ENCODE peak calls at places on chromosome 6, in six cellular contexts. One of them, this sample, is unnamed.

GRCh38 chr6:43836507-43836906 is 66.5 kb downstream of the VEGFA start:
- DNase-seq in HCT116: no peak
- DNase-seq in HepG2: no peak
- DNase-seq in K562: peak; percentile 77
- DNase-seq in H1: no peak
- DNase-seq in GM12878: no peak
- DNase-seq in this sample: no peak

GRCh38 chr6:6725120-6725833 is 136.8 kb downstream of the LY86 start:
- DNase-seq in HCT116: no peak
- DNase-seq in HepG2: no peak
- DNase-seq in K562: no peak
- DNase-seq in H1: peak; percentile 78
- DNase-seq in GM12878: no peak
- DNase-seq in this sample: no peak

GRCh38 chr6:153146413-153146812 is 15.3 kb upstream of the RGS17 start:
- DNase-seq in HCT116: no peak
- DNase-seq in HepG2: no peak
- DNase-seq in K562: no peak
- DNase-seq in H1: no peak
- DNase-seq in GM12878: no peak
- DNase-seq in this sample: no peak

GRCh38 chr6:159097256-159097655 is 52.5 kb upstream of the TAGAP start:
- DNase-seq in HCT116: no peak
- DNase-seq in HepG2: no peak
- DNase-seq in K562: no peak
- DNase-seq in H1: no peak
- DNase-seq in GM12878: no peak
- DNase-seq in this sample: no peak

GRCh38 chr6:169376458-169376857 is 122.8 kb upstream of the THBS2 start:
- DNase-seq in HCT116: no peak
- DNase-seq in HepG2: no peak
- DNase-seq in K562: no peak
- DNase-seq in H1: no peak
- DNase-seq in GM12878: no peak
- DNase-seq in this sample: no peak

GRCh38 chr6:105740946-105741605 is 338.2 kb upstream of the PREP start:
- DNase-seq in HCT116: no peak
- DNase-seq in HepG2: no peak
- DNase-seq in K562: peak; percentile 17
- DNase-seq in H1: no peak
- DNase-seq in GM12878: no peak
- DNase-seq in this sample: no peak

GRCh38 chr6:42313038-42313437 is 95.4 kb upstream of the MRPS10 start:
- DNase-seq in HCT116: no peak
- DNase-seq in HepG2: no peak
- DNase-seq in K562: no peak
- DNase-seq in H1: no peak
- DNase-seq in GM12878: no peak
- DNase-seq in this sample: no peak

GRCh38 chr6:158565482-158566040 is 5.7 kb downstream of the TMEM181 start:
- DNase-seq in HCT116: no peak
- DNase-seq in HepG2: no peak
- DNase-seq in K562: no peak
- DNase-seq in H1: no peak
- DNase-seq in GM12878: no peak
- DNase-seq in this sample: no peak

GRCh38 chr6:119881416-119881815 is 531.9 kb upstream of the MAN1A1 start:
- DNase-seq in HCT116: no peak
- DNase-seq in HepG2: no peak
- DNase-seq in K562: no peak
- DNase-seq in H1: no peak
- DNase-seq in GM12878: no peak
- DNase-seq in this sample: no peak

GRCh38 chr6:111737065-111737521 is 131.4 kb upstream of the TRAF3IP2 start:
- DNase-seq in HCT116: no peak
- DNase-seq in HepG2: peak; percentile 41
- DNase-seq in K562: no peak
- DNase-seq in H1: no peak
- DNase-seq in GM12878: no peak
- DNase-seq in this sample: no peak

GRCh38 chr6:153024401-153025017 is 22.0 kb upstream of the MTRF1L start:
- DNase-seq in HCT116: peak; percentile 51
- DNase-seq in HepG2: peak; percentile 75
- DNase-seq in K562: peak; percentile 67
- DNase-seq in H1: peak; percentile 54
- DNase-seq in GM12878: peak; percentile 45
- DNase-seq in this sample: no peak

GRCh38 chr6:33904050-33904827 is 100.4 kb upstream of the MLN start:
- DNase-seq in HCT116: no peak
- DNase-seq in HepG2: no peak
- DNase-seq in K562: peak; percentile 86
- DNase-seq in H1: no peak
- DNase-seq in GM12878: peak; percentile 79
- DNase-seq in this sample: peak; percentile 5

GRCh38 chr6:156513504-156513903 is 263.7 kb upstream of the ARID1B start:
- DNase-seq in HCT116: no peak
- DNase-seq in HepG2: no peak
- DNase-seq in K562: no peak
- DNase-seq in H1: no peak
- DNase-seq in GM12878: no peak
- DNase-seq in this sample: no peak

GRCh38 chr6:166351715-166352285 is 9.5 kb upstream of the SFT2D1 start:
- DNase-seq in HCT116: no peak
- DNase-seq in HepG2: peak; percentile 21
- DNase-seq in K562: peak; percentile 75
- DNase-seq in H1: no peak
- DNase-seq in GM12878: peak; percentile 75
- DNase-seq in this sample: no peak

GRCh38 chr6:22877946-22878705 is 308.8 kb downstream of the HDGFL1 start:
- DNase-seq in HCT116: no peak
- DNase-seq in HepG2: no peak
- DNase-seq in K562: no peak
- DNase-seq in H1: no peak
- DNase-seq in GM12878: no peak
- DNase-seq in this sample: peak; percentile 48
- TF ChIP-seq ZNF274 in HCT116: no peak
- TF ChIP-seq ZNF274 in HepG2: no peak
- TF ChIP-seq ZNF274 in K562: no peak
- TF ChIP-seq ZNF274 in H1: no peak
- TF ChIP-seq ZNF274 in GM12878: no peak
- TF ChIP-seq ZNF274 in this sample: no peak

GRCh38 chr6:125807293-125807692 is 16.5 kb downstream of the NCOA7 start:
- DNase-seq in HCT116: no peak
- DNase-seq in HepG2: no peak
- DNase-seq in K562: no peak
- DNase-seq in H1: no peak
- DNase-seq in GM12878: no peak
- DNase-seq in this sample: no peak
- H3K4me1 ChIP-seq in HCT116: peaks cover 3% of the 10 kb centered on the region
- H3K4me1 ChIP-seq in HepG2: peaks cover 7% of the 10 kb centered on the region
- H3K4me1 ChIP-seq in K562: peaks cover 7% of the 10 kb centered on the region
- H3K4me1 ChIP-seq in H1: no peaks in the 10 kb centered on the region
- H3K4me1 ChIP-seq in GM12878: peaks cover 85% of the 10 kb centered on the region
- H3K4me1 ChIP-seq in this sample: no peaks in the 10 kb centered on the region

DNA sequence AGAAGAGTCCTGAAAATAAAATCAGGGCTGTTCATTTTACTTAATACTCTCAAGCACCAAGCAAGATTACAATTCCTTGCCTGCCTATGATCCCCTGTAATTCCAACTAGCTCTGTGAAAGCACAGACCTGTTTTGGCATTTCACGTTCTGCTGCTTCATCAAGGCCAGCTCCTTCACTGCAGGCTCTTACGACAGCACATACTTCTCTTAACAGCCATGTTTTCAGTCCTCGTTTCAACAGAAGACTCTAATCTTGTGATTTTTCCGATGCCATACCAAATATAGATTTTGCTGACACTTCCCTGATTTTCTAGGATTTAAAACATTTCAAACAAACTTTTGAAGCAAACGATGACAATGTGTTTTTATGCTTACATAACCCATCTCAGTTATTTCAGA is 616.4 kb upstream of the CITED2 start:
- DNase-seq in HCT116: no peak
- DNase-seq in HepG2: no peak
- DNase-seq in K562: no peak
- DNase-seq in H1: no peak
- DNase-seq in GM12878: no peak
- DNase-seq in this sample: no peak
- TF ChIP-seq ZNF274 in HCT116: no peak
- TF ChIP-seq ZNF274 in HepG2: no peak
- TF ChIP-seq ZNF274 in K562: no peak
- TF ChIP-seq ZNF274 in H1: no peak
- TF ChIP-seq ZNF274 in GM12878: no peak
- TF ChIP-seq ZNF274 in this sample: no peak

DNA sequence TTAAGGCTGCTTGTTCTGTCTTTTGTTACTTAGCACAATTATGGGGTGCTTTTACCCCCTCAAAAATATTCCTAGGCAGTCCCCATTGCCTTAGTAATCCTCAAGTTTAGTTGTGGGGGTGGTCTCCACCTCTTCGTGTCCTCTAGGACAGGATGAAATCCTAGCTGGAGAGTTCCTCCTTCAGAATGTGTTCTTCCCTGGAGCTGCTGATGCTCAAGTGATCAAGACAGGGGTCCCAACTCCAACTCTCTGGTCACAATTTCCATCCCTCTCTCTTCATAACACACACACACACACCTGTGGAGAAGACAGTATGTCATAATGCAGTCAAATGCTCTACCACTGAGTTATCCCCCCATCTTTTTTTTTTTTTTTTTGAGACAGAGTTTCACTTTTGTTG is 280.7 kb downstream of the UST start:
- DNase-seq in HCT116: no peak
- DNase-seq in HepG2: no peak
- DNase-seq in K562: no peak
- DNase-seq in H1: no peak
- DNase-seq in GM12878: no peak
- DNase-seq in this sample: no peak
- H3K4me1 ChIP-seq in HCT116: peaks cover 16% of the 10 kb centered on the region
- H3K4me1 ChIP-seq in HepG2: peaks cover 33% of the 10 kb centered on the region
- H3K4me1 ChIP-seq in K562: peaks cover 3% of the 10 kb centered on the region
- H3K4me1 ChIP-seq in H1: no peaks in the 10 kb centered on the region
- H3K4me1 ChIP-seq in GM12878: peaks cover 4% of the 10 kb centered on the region
- H3K4me1 ChIP-seq in this sample: peaks cover 2% of the 10 kb centered on the region

DNA sequence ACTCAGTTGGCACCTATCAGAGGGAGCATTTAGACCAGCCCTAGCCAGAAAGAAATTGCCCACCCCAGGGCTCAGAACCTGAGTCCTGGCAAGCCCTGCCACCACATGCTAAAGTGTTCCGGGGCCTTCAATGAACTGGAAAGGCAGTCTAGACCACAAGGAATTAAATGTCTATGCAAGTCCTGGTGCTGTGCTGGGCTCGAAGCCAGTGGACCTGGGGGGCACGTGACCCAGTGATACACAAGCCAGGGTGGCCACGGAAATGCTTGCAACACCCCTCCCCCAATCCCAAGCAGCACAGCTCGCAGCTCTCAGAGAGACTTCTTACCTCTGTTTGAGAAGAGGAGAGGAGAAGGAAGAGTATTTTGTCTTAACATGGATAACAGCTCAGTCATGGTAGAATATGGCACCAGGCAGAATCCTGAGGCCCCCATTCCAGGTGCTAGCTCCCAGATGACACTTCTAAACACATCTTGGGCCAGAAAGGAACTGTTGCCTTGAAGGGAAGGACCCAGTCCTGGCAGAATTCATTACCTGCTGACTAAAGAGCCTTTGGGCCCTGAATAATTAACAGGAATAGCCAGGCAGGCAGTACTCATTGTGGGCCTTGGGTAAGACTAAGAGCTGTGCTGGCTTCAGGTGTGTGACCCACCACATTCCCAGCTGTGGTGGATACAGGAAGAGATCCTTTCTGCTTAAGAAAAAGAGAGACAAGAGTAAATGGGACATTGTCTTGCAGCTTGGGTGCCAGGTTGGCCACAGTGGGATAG is 111.3 kb downstream of the BTBD9 start:
- DNase-seq in HCT116: no peak
- DNase-seq in HepG2: no peak
- DNase-seq in K562: no peak
- DNase-seq in H1: no peak
- DNase-seq in GM12878: no peak
- DNase-seq in this sample: no peak
- TF ChIP-seq ZNF274 in HCT116: no peak
- TF ChIP-seq ZNF274 in HepG2: no peak
- TF ChIP-seq ZNF274 in K562: no peak
- TF ChIP-seq ZNF274 in H1: no peak
- TF ChIP-seq ZNF274 in GM12878: no peak
- TF ChIP-seq ZNF274 in this sample: no peak

GRCh38 chr6:163341224-163341623 is 73.3 kb upstream of the QKI start:
- DNase-seq in HCT116: no peak
- DNase-seq in HepG2: no peak
- DNase-seq in K562: no peak
- DNase-seq in H1: no peak
- DNase-seq in GM12878: no peak
- DNase-seq in this sample: no peak

GRCh38 chr6:163340201-163340887 is 74.2 kb upstream of the QKI start:
- DNase-seq in HCT116: no peak
- DNase-seq in HepG2: no peak
- DNase-seq in K562: peak; percentile 33
- DNase-seq in H1: no peak
- DNase-seq in GM12878: no peak
- DNase-seq in this sample: no peak

GRCh38 chr6:163342571-163343539 is 71.7 kb upstream of the QKI start:
- DNase-seq in HCT116: no peak
- DNase-seq in HepG2: no peak
- DNase-seq in K562: no peak
- DNase-seq in H1: no peak
- DNase-seq in GM12878: no peak
- DNase-seq in this sample: no peak

GRCh38 chr6:163343609-163344008 is 70.9 kb upstream of the QKI start:
- DNase-seq in HCT116: no peak
- DNase-seq in HepG2: no peak
- DNase-seq in K562: no peak
- DNase-seq in H1: no peak
- DNase-seq in GM12878: no peak
- DNase-seq in this sample: no peak

GRCh38 chr6:163341671-163342070 is 72.8 kb upstream of the QKI start:
- DNase-seq in HCT116: no peak
- DNase-seq in HepG2: no peak
- DNase-seq in K562: no peak
- DNase-seq in H1: no peak
- DNase-seq in GM12878: no peak
- DNase-seq in this sample: no peak
- H3K4me1 ChIP-seq in HCT116: peaks cover 6% of the 10 kb centered on the region
- H3K4me1 ChIP-seq in HepG2: no peaks in the 10 kb centered on the region
- H3K4me1 ChIP-seq in K562: peaks cover 9% of the 10 kb centered on the region
- H3K4me1 ChIP-seq in H1: peaks cover 13% of the 10 kb centered on the region
- H3K4me1 ChIP-seq in GM12878: no peaks in the 10 kb centered on the region
- H3K4me1 ChIP-seq in this sample: peaks cover 17% of the 10 kb centered on the region

DNA sequence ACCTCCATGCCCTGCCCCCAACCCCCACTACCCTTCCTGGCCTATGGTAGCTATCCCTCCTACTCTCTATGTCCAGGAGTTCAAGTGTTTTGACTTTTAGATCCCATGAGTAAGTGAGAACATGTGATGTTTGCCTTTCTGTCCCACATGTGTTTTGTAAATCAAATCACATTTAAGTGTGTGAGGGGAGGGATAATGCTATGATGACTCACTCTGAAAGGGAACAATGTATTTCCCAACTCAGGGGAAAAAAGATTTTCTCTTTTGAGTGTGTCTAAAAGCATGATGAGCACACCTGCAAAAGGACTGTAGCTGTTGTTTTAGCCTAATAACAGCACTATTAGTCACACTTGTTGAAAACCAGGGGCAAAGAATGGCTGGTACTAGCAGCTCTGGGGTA is 193.7 kb downstream of the GJA10 start:
- DNase-seq in HCT116: no peak
- DNase-seq in HepG2: no peak
- DNase-seq in K562: no peak
- DNase-seq in H1: no peak
- DNase-seq in GM12878: no peak
- DNase-seq in this sample: no peak
- TF ChIP-seq ZNF274 in HCT116: no peak
- TF ChIP-seq ZNF274 in HepG2: no peak
- TF ChIP-seq ZNF274 in K562: no peak
- TF ChIP-seq ZNF274 in H1: no peak
- TF ChIP-seq ZNF274 in GM12878: no peak
- TF ChIP-seq ZNF274 in this sample: no peak

This sample was measured in NT2/D1.